ENCODE peak calls at places on chromosomes 7 and 10, in four cellular contexts. One of them, this sample, is unnamed. For H3K27me3, the result is how much of the 10 kb centered on the place peaks cover.

GRCh38 chr7:28291559-28291958 is 111.0 kb upstream of the JAZF1 start:
- DNase-seq in breast epithelium: no peak
- DNase-seq in transverse colon: no peak
- DNase-seq in left ventricle myocardium inferior: no peak
- DNase-seq in this sample: no peak

GRCh38 chr10:17109475-17110207 is 20.0 kb downstream of the CUBN start:
- DNase-seq in breast epithelium: no peak
- DNase-seq in transverse colon: no peak
- DNase-seq in left ventricle myocardium inferior: no peak
- DNase-seq in this sample: no peak

GRCh38 chr7:139696547-139696946 is 81.3 kb downstream of the HIPK2 start:
- DNase-seq in breast epithelium: no peak
- DNase-seq in transverse colon: no peak
- DNase-seq in left ventricle myocardium inferior: no peak
- DNase-seq in this sample: no peak

GRCh38 chr7:36015733-36016132 is 137.3 kb upstream of the EEPD1 start:
- DNase-seq in breast epithelium: no peak
- DNase-seq in transverse colon: no peak
- DNase-seq in left ventricle myocardium inferior: no peak
- DNase-seq in this sample: no peak

GRCh38 chr7:97845622-97846203 is 26.5 kb downstream of the ASNS start:
- DNase-seq in breast epithelium: no peak
- DNase-seq in transverse colon: no peak
- DNase-seq in left ventricle myocardium inferior: no peak
- DNase-seq in this sample: no peak

GRCh38 chr7:129845972-129846327 is 106.8 kb downstream of the UBE2H start:
- DNase-seq in breast epithelium: no peak
- DNase-seq in transverse colon: no peak
- DNase-seq in left ventricle myocardium inferior: no peak
- DNase-seq in this sample: no peak

GRCh38 chr10:127368937-127369336 is 172.5 kb upstream of the INSYN2A start:
- DNase-seq in breast epithelium: no peak
- DNase-seq in transverse colon: no peak
- DNase-seq in left ventricle myocardium inferior: no peak
- DNase-seq in this sample: peak

GRCh38 chr10:2037966-2038493 is 300.7 kb upstream of the ADARB2 start:
- DNase-seq in breast epithelium: no peak
- DNase-seq in transverse colon: no peak
- DNase-seq in left ventricle myocardium inferior: no peak
- DNase-seq in this sample: no peak

GRCh38 chr10:86111902-86112301 is 254.7 kb downstream of the GRID1 start:
- DNase-seq in breast epithelium: no peak
- DNase-seq in transverse colon: no peak
- DNase-seq in left ventricle myocardium inferior: no peak
- DNase-seq in this sample: no peak

GRCh38 chr7:66211429-66211828 is 6.3 kb downstream of the TPST1 start:
- DNase-seq in breast epithelium: no peak
- DNase-seq in transverse colon: no peak
- DNase-seq in left ventricle myocardium inferior: no peak
- DNase-seq in this sample: no peak

GRCh38 chr10:7541137-7542087 is 125.4 kb downstream of the ITIH5 start:
- DNase-seq in breast epithelium: peak
- DNase-seq in transverse colon: peak
- DNase-seq in left ventricle myocardium inferior: peak
- DNase-seq in this sample: no peak

GRCh38 chr10:98472171-98472570 is 25.4 kb upstream of the HPS1 start:
- DNase-seq in breast epithelium: no peak
- DNase-seq in transverse colon: no peak
- DNase-seq in left ventricle myocardium inferior: no peak
- DNase-seq in this sample: no peak

GRCh38 chr10:46309511-46310142 is 22.8 kb downstream of the ANTXRL start:
- DNase-seq in breast epithelium: no peak
- DNase-seq in transverse colon: peak
- DNase-seq in left ventricle myocardium inferior: no peak
- DNase-seq in this sample: no peak

GRCh38 chr7:106039486-106040060 is 72.5 kb downstream of the SYPL1 start:
- DNase-seq in breast epithelium: no peak
- DNase-seq in transverse colon: peak
- DNase-seq in left ventricle myocardium inferior: no peak
- DNase-seq in this sample: peak

GRCh38 chr7:143284591-143285453 is at the start of gene TMEM139:
- DNase-seq in breast epithelium: peak
- DNase-seq in transverse colon: peak
- DNase-seq in left ventricle myocardium inferior: no peak
- DNase-seq in this sample: no peak

GRCh38 chr7:143355450-143356385 is 6.8 kb downstream of the FAM131B start:
- DNase-seq in breast epithelium: no peak
- DNase-seq in transverse colon: no peak
- DNase-seq in left ventricle myocardium inferior: no peak
- DNase-seq in this sample: no peak

GRCh38 chr7:630111-630511 is 96.4 kb upstream of the DNAAF5 start:
- DNase-seq in breast epithelium: no peak
- DNase-seq in transverse colon: no peak
- DNase-seq in left ventricle myocardium inferior: no peak
- DNase-seq in this sample: no peak

GRCh38 chr7:46432666-46433065 is 511.6 kb upstream of the IGFBP3 start:
- DNase-seq in breast epithelium: no peak
- DNase-seq in transverse colon: no peak
- DNase-seq in left ventricle myocardium inferior: no peak
- DNase-seq in this sample: no peak

GRCh38 chr10:988667-989545 is 672 bp downstream of the GTPBP4 start:
- DNase-seq in breast epithelium: no peak
- DNase-seq in transverse colon: no peak
- DNase-seq in left ventricle myocardium inferior: no peak
- DNase-seq in this sample: no peak

GRCh38 chr7:90511776-90512175 is 42.3 kb downstream of the PTTG1IP2 start:
- DNase-seq in breast epithelium: no peak
- DNase-seq in transverse colon: no peak
- DNase-seq in left ventricle myocardium inferior: no peak
- DNase-seq in this sample: no peak

GRCh38 chr10:84424731-84425165 is 96.4 kb downstream of the CCSER2 start:
- DNase-seq in breast epithelium: peak
- DNase-seq in transverse colon: peak
- DNase-seq in left ventricle myocardium inferior: peak
- DNase-seq in this sample: no peak

GRCh38 chr7:139358541-139359365 is 941 bp upstream of the LUC7L2 start:
- DNase-seq in breast epithelium: no peak
- DNase-seq in transverse colon: peak
- DNase-seq in left ventricle myocardium inferior: no peak
- DNase-seq in this sample: peak

GRCh38 chr10:19937989-19938388 is 121.8 kb downstream of the PLXDC2 start:
- DNase-seq in breast epithelium: no peak
- DNase-seq in transverse colon: no peak
- DNase-seq in left ventricle myocardium inferior: no peak
- DNase-seq in this sample: no peak

GRCh38 chr10:19730071-19730470 is 86.2 kb upstream of the PLXDC2 start:
- DNase-seq in breast epithelium: no peak
- DNase-seq in transverse colon: no peak
- DNase-seq in left ventricle myocardium inferior: no peak
- DNase-seq in this sample: no peak

GRCh38 chr7:129799350-129799955 is 153.3 kb downstream of the UBE2H start:
- DNase-seq in breast epithelium: no peak
- DNase-seq in transverse colon: no peak
- DNase-seq in left ventricle myocardium inferior: no peak
- DNase-seq in this sample: no peak

GRCh38 chr10:116974442-116975005 is 30.5 kb downstream of the SHTN1 start:
- DNase-seq in breast epithelium: no peak
- DNase-seq in transverse colon: no peak
- DNase-seq in left ventricle myocardium inferior: no peak
- DNase-seq in this sample: no peak

GRCh38 chr7:83469491-83469890 is 179.4 kb downstream of the SEMA3E start:
- DNase-seq in breast epithelium: no peak
- DNase-seq in transverse colon: no peak
- DNase-seq in left ventricle myocardium inferior: no peak
- DNase-seq in this sample: no peak

GRCh38 chr10:23173549-23174074 is 18.5 kb upstream of the PTF1A start:
- DNase-seq in breast epithelium: no peak
- DNase-seq in transverse colon: no peak
- DNase-seq in left ventricle myocardium inferior: no peak
- DNase-seq in this sample: peak
- TF ChIP-seq CTCF in breast epithelium: no peak
- TF ChIP-seq CTCF in transverse colon: no peak
- TF ChIP-seq CTCF in left ventricle myocardium inferior: no peak
- TF ChIP-seq CTCF in this sample: peak

GRCh38 chr10:27256299-27256698 is 15.7 kb upstream of the ACBD5 start:
- DNase-seq in breast epithelium: no peak
- DNase-seq in transverse colon: no peak
- DNase-seq in left ventricle myocardium inferior: no peak
- DNase-seq in this sample: no peak

GRCh38 chr10:27256790-27257189 is 16.2 kb upstream of the ACBD5 start:
- DNase-seq in breast epithelium: no peak
- DNase-seq in transverse colon: no peak
- DNase-seq in left ventricle myocardium inferior: no peak
- DNase-seq in this sample: no peak

GRCh38 chr10:27258838-27259532 is 18.4 kb upstream of the ACBD5 start:
- DNase-seq in breast epithelium: no peak
- DNase-seq in transverse colon: peak
- DNase-seq in left ventricle myocardium inferior: no peak
- DNase-seq in this sample: no peak

DNA sequence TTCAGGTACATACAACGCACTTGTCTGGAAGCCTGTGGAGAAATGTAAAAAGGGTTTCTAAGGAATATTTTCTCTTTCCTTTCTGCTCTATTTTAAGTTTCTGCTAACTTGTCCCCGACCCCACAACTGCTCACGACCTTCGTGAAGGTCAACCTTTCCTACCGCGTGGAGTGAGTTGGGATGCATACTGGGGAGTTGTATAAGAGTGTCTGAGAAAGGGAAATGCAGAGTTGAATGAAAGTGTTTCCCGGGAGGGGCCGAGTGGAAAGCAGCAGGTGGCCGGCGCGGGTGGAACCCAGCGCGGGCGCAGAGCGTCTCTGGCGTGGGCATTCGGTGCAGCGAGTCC is 17.9 kb upstream of the ACBD5 start:
- DNase-seq in breast epithelium: no peak
- DNase-seq in transverse colon: no peak
- DNase-seq in left ventricle myocardium inferior: no peak
- DNase-seq in this sample: no peak
- H3K27me3 ChIP-seq in breast epithelium: under half
- H3K27me3 ChIP-seq in transverse colon: half or more
- H3K27me3 ChIP-seq in left ventricle myocardium inferior: under half
- H3K27me3 ChIP-seq in this sample: under half

DNA sequence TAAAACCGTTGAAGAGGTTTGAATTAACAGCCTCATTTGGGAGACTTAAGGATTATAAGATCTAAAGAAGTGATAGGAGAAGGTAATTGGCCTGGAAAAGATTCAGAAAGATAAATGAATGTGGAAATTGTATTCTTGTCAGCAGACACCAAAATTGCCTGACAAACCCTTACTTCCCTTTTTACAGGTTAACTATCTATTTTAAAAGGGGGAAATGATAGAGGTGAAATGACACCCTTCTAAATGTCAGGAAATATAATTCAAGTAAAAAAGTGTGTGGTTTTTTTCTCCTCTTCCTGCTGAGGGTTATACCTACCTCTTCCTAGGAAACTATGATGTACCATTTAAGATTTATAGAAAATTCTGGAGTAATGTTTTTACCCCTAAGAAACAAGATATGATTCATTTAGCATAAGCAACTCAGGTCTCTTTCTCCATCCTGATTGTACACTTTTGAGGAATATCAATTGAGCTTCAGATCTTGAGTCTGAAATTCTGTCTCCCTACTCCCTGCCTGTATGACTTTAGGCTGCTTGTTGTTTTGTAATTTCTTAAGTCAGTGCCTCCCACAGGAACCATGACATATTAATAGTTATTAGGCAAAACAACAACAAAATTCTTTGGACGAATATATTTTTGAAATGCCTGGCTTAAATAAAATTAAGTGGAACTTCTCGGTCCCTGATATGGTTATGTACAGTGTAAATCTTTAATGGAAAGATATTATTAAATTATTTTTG is 250.4 kb downstream of the RNLS start:
- DNase-seq in breast epithelium: no peak
- DNase-seq in transverse colon: no peak
- DNase-seq in left ventricle myocardium inferior: no peak
- DNase-seq in this sample: no peak
- H3K4me3 ChIP-seq in breast epithelium: no peak
- H3K4me3 ChIP-seq in transverse colon: no peak
- H3K4me3 ChIP-seq in left ventricle myocardium inferior: no peak
- H3K4me3 ChIP-seq in this sample: no peak

GRCh38 chr10:95561200-95562177 is at the start of gene SORBS1:
- DNase-seq in breast epithelium: peak
- DNase-seq in transverse colon: peak
- DNase-seq in left ventricle myocardium inferior: peak
- DNase-seq in this sample: peak
- TF ChIP-seq CTCF in breast epithelium: peak
- TF ChIP-seq CTCF in transverse colon: no peak
- TF ChIP-seq CTCF in left ventricle myocardium inferior: no peak
- TF ChIP-seq CTCF in this sample: no peak

GRCh38 chr7:93804726-93805125 is 85.8 kb downstream of the TFPI2 start:
- DNase-seq in breast epithelium: no peak
- DNase-seq in transverse colon: no peak
- DNase-seq in left ventricle myocardium inferior: no peak
- DNase-seq in this sample: no peak

GRCh38 chr7:93799750-93800357 is 90.7 kb downstream of the TFPI2 start:
- DNase-seq in breast epithelium: no peak
- DNase-seq in transverse colon: no peak
- DNase-seq in left ventricle myocardium inferior: no peak
- DNase-seq in this sample: no peak
- H3K27me3 ChIP-seq in breast epithelium: under half
- H3K27me3 ChIP-seq in transverse colon: under half
- H3K27me3 ChIP-seq in left ventricle myocardium inferior: under half
- H3K27me3 ChIP-seq in this sample: under half

DNA sequence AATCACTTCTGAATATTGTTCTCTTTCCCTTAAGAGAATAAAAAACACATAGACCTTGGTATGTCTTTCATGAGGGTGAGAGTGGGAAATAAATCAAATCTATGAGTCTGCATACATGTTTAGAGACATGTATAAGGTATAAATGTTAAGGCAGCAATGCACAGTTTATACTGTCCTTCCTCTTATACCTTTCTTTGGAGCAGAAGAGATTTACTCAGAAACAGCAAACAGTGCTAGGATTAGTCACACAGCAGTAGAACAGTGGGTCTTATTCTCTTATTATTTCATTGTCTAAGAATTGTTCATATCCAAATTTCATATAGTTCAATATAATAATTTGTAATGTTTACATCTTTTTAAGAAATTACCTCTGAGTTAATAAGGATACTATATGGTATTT is 126.7 kb upstream of the TMEM196 start:
- DNase-seq in breast epithelium: no peak
- DNase-seq in transverse colon: no peak
- DNase-seq in left ventricle myocardium inferior: no peak
- DNase-seq in this sample: no peak
- H3K4me3 ChIP-seq in breast epithelium: no peak
- H3K4me3 ChIP-seq in transverse colon: no peak
- H3K4me3 ChIP-seq in left ventricle myocardium inferior: no peak
- H3K4me3 ChIP-seq in this sample: no peak